ENCODE peak calls at places on chromosome 11, in six cellular contexts. Q is spleen, G is tibial nerve, J is body of pancreas, M is IMR-90, A is HCT116. E is an unnamed sample.
A peak's percentile ranks its signal among the peaks of the same experiment; 100 is the strongest.

GRCh38 chr11:33452806-33453205 is 195.6 kb downstream of the HIPK3 start:
- DNase-seq in Q (no peak), G (no peak), J (no peak), M (peak; percentile 94), A (no peak), E (no peak)

GRCh38 chr11:47837292-47837691 is 10.9 kb downstream of the NUP160 start:
- DNase-seq in Q (no peak), G (no peak), J (peak; percentile 51), M (no peak), A (no peak), E (no peak)

GRCh38 chr11:47587039-47587675 is 679 bp downstream of the FAM180B start:
- DNase-seq in Q (peak; percentile 4), G (no peak), J (no peak), M (no peak), A (no peak), E (peak; percentile 76)

GRCh38 chr11:118615996-118616395 is 8.6 kb downstream of the PHLDB1 start:
- DNase-seq in Q (peak; percentile 20), G (peak; percentile 12), J (no peak), M (no peak), A (no peak), E (no peak)

GRCh38 chr11:121437018-121437685 is 15.0 kb upstream of the SORL1 start:
- DNase-seq in Q (no peak), G (no peak), J (no peak), M (peak; percentile 12), A (no peak), E (no peak)

GRCh38 chr11:26950260-26950719 is 43.6 kb upstream of the FIBIN start:
- DNase-seq in Q (no peak), G (no peak), J (no peak), M (peak; percentile 94), A (no peak), E (no peak)

GRCh38 chr11:123856444-123856843 is 29.0 kb downstream of the TMEM225 start:
- DNase-seq in Q (no peak), G (no peak), J (no peak), M (no peak), A (no peak), E (no peak)

GRCh38 chr11:11989774-11990744 is 18.4 kb downstream of the DKK3 start:
- DNase-seq in Q (no peak), G (no peak), J (no peak), M (no peak), A (no peak), E (no peak)

GRCh38 chr11:73003083-73003482 is 139.0 kb downstream of the FCHSD2 start:
- DNase-seq in Q (no peak), G (no peak), J (no peak), M (no peak), A (no peak), E (no peak)

GRCh38 chr11:77636738-77637344 is 753 bp downstream of the CLNS1A start:
- DNase-seq in Q (no peak), G (no peak), J (no peak), M (no peak), A (no peak), E (no peak)

GRCh38 chr11:90204832-90205646 is 17.8 kb downstream of the CHORDC1 start:
- DNase-seq in Q (no peak), G (no peak), J (no peak), M (peak; percentile 66), A (peak; percentile 39), E (no peak)

DNA sequence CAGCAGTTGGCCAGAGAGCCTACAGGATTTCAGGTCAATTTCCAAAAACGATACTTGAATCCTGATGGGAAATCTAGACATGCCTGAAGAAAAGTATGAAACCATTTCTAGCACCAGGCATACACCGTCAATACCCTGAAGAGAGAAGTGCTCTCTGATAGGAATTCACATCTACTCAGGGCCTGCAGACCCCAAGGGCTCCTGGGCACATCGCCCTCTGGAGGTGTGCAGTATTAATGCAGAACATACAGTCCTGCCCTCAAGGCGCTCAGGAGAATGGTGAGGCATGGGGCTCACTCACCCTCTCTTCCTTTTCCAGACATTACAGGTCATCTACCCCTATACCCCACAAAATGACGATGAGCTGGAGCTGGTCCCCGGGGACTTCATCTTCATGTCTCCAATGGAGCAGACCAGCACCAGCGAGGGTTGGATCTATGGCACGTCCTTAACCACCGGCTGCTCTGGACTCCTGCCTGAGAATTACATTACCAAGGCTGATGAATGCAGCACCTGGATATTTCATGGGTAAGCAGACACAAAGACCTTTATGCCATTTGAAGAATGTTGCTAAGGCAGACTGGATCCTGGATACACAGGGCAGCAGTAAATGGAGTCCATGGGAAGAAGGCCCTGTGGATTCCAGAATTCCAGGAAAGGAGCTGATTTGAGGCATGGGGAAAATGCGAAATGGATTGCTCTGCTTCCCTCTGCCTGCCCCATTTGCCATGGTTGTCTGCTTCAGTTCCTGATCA is 49.3 kb upstream of the CRTAM start:
- DNase-seq in Q (no peak), G (no peak), J (no peak), M (no peak), A (no peak), E (no peak)
- TF ChIP-seq CTCF in Q (no peak), G (no peak), J (no peak), M (peak; percentile 5), A (peak; percentile 64), E (no peak)

GRCh38 chr11:69440876-69441275 is 40.6 kb upstream of the LINC01488 start:
- DNase-seq in Q (peak; percentile 59), G (no peak), J (no peak), M (no peak), A (no peak), E (no peak)

GRCh38 chr11:69442807-69443137 is 38.7 kb upstream of the LINC01488 start:
- DNase-seq in Q (peak; percentile 82), G (no peak), J (peak; percentile 35), M (peak; percentile 60), A (no peak), E (no peak)

GRCh38 chr11:69443968-69444364 is 37.5 kb upstream of the LINC01488 start:
- DNase-seq in Q (peak; percentile 63), G (no peak), J (no peak), M (peak; percentile 58), A (no peak), E (no peak)

GRCh38 chr11:69443138-69443967 is 38.1 kb upstream of the LINC01488 start:
- DNase-seq in Q (peak; percentile 95), G (peak; percentile 65), J (peak; percentile 73), M (peak; percentile 94), A (peak; percentile 74), E (peak; percentile 94)

GRCh38 chr11:69442012-69442806 is 39.3 kb upstream of the LINC01488 start:
- DNase-seq in Q (peak; percentile 42), G (no peak), J (no peak), M (no peak), A (no peak), E (no peak)
- TF ChIP-seq POLR2A in Q (no peak), G (no peak), J (no peak), M (no peak), A (no peak), E (no peak)

GRCh38 chr11:19978668-19979518 is 181.4 kb downstream of the DBX1 start:
- DNase-seq in Q (no peak), G (no peak), J (no peak), M (peak; percentile 90), A (peak; percentile 65), E (no peak)

GRCh38 chr11:19979519-19979845 is 180.8 kb downstream of the DBX1 start:
- DNase-seq in Q (no peak), G (no peak), J (no peak), M (no peak), A (no peak), E (no peak)

GRCh38 chr11:19977941-19978340 is 182.3 kb downstream of the DBX1 start:
- DNase-seq in Q (no peak), G (no peak), J (no peak), M (no peak), A (no peak), E (no peak)

GRCh38 chr11:19980957-19981669 is 179.2 kb downstream of the DBX1 start:
- DNase-seq in Q (no peak), G (no peak), J (peak; percentile 28), M (peak; percentile 74), A (no peak), E (no peak)

DNA sequence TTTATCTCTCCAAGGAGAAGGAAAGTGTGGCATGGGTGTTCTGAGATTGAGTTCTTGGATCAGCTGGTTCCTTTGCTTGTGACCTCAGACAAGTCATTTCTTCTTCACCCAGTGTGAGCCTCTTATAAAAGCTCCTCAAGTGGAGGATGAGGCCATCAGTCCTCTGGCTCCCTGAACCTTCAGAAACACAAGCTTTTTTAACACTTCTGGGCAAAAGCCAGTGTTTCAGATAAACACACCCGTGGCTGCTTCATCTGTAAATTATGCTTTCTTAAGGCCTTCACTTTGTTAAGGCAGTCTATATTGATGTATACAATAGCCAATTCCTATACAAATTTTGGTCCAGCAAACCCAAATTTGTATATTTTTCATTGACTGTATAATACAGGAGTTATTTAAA is 179.9 kb downstream of the DBX1 start:
- DNase-seq in Q (no peak), G (no peak), J (no peak), M (peak; percentile 54), A (no peak), E (no peak)
- H3K27ac ChIP-seq in Q (no peak overlapping the region), G (no peak overlapping the region), J (peak overlapping the region; percentile 67), M (peak overlapping the region; percentile 22), A (no peak overlapping the region), E (no peak overlapping the region)

GRCh38 chr11:134759855-134760254 is 347.8 kb upstream of the B3GAT1 start:
- DNase-seq in Q (no peak), G (no peak), J (no peak), M (no peak), A (no peak), E (no peak)

GRCh38 chr11:134758342-134758931 is 346.4 kb upstream of the B3GAT1 start:
- DNase-seq in Q (peak; percentile 54), G (no peak), J (no peak), M (no peak), A (no peak), E (no peak)

GRCh38 chr11:134760957-134761356 is 348.9 kb upstream of the B3GAT1 start:
- DNase-seq in Q (no peak), G (no peak), J (no peak), M (no peak), A (no peak), E (no peak)

GRCh38 chr11:134760307-134760706 is 348.3 kb upstream of the B3GAT1 start:
- DNase-seq in Q (no peak), G (no peak), J (no peak), M (no peak), A (no peak), E (no peak)

DNA sequence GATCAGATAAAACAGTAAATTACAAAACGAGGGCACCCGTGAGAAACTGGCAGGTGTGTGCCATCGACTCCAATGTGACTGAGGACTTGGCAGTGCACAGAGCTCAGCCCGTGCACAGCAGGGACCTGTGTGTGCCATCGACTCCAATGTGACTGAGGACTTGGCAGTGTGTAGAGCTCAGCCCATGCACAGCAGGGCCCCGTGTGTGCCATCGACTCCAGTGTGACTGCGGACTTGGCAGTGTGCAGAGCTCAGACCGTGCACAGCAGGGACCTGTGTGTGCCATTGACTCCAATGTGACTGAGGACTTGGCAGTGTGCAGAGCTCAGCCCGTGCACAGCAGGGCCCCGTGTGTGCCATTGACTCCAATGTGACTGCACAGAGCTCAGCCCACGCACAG is 347.3 kb upstream of the B3GAT1 start:
- DNase-seq in Q (peak; percentile 19), G (no peak), J (no peak), M (no peak), A (no peak), E (no peak)
- TF ChIP-seq CTCF in Q (no peak), G (no peak), J (no peak), M (no peak), A (no peak), E (no peak)

GRCh38 chr11:67507891-67508485 is at the start of gene CDK2AP2:
- DNase-seq in Q (peak; percentile 100), G (peak; percentile 98), J (peak; percentile 100), M (peak; percentile 100), A (peak; percentile 99), E (peak; percentile 99)
- TF ChIP-seq POLR2A in Q (peak; percentile 83), G (peak; percentile 94), J (peak; percentile 94), M (peak; percentile 28), A (peak; percentile 26), E (no peak)